ENCODE peak calls at places on chromosome 20, in nine cellular contexts. One of them, this sample, is unnamed. For H3K27me3, the result is how much of the 10 kb centered on the place peaks cover.

GRCh38 chr20:59939052-59939878 is 840 bp downstream of the PPP1R3D start:
- DNase-seq in H7: peak
- DNase-seq in CD4-positive, alpha-beta memory T cell: no peak
- DNase-seq in naive thymus-derived CD4-positive, alpha-beta T cell: no peak
- DNase-seq in adrenal gland: peak
- DNase-seq in cardiac muscle cell: no peak
- DNase-seq in Karpas-422: no peak
- DNase-seq in ovary: peak
- DNase-seq in tibial artery: no peak
- DNase-seq in this sample: peak

GRCh38 chr20:62929051-62929538 is 2.8 kb upstream of the DIDO1 start:
- DNase-seq in ovary: peak
- DNase-seq in naive thymus-derived CD4-positive, alpha-beta T cell: peak
- DNase-seq in CD4-positive, alpha-beta memory T cell: peak
- DNase-seq in cardiac muscle cell: peak
- DNase-seq in H7: peak
- DNase-seq in Karpas-422: peak
- DNase-seq in tibial artery: peak
- DNase-seq in adrenal gland: peak
- DNase-seq in this sample: peak

GRCh38 chr20:58453391-58453790 is 61.8 kb downstream of the APCDD1L start:
- DNase-seq in ovary: peak
- DNase-seq in Karpas-422: no peak
- DNase-seq in naive thymus-derived CD4-positive, alpha-beta T cell: no peak
- DNase-seq in cardiac muscle cell: no peak
- DNase-seq in H7: peak
- DNase-seq in CD4-positive, alpha-beta memory T cell: no peak
- DNase-seq in tibial artery: no peak
- DNase-seq in adrenal gland: no peak
- DNase-seq in this sample: peak

GRCh38 chr20:62361799-62362589 is 5.1 kb downstream of the LAMA5 start:
- DNase-seq in Karpas-422: no peak
- DNase-seq in adrenal gland: no peak
- DNase-seq in cardiac muscle cell: no peak
- DNase-seq in ovary: no peak
- DNase-seq in H7: peak
- DNase-seq in tibial artery: no peak
- DNase-seq in naive thymus-derived CD4-positive, alpha-beta T cell: no peak
- DNase-seq in CD4-positive, alpha-beta memory T cell: no peak
- DNase-seq in this sample: peak

GRCh38 chr20:59932616-59933295 is 681 bp downstream of the SYCP2 start:
- DNase-seq in CD4-positive, alpha-beta memory T cell: no peak
- DNase-seq in adrenal gland: no peak
- DNase-seq in H7: peak
- DNase-seq in ovary: no peak
- DNase-seq in naive thymus-derived CD4-positive, alpha-beta T cell: no peak
- DNase-seq in tibial artery: no peak
- DNase-seq in cardiac muscle cell: no peak
- DNase-seq in Karpas-422: no peak
- DNase-seq in this sample: no peak

GRCh38 chr20:61895016-61895415 is 170.7 kb downstream of the TAF4 start:
- DNase-seq in CD4-positive, alpha-beta memory T cell: no peak
- DNase-seq in Karpas-422: no peak
- DNase-seq in cardiac muscle cell: no peak
- DNase-seq in adrenal gland: no peak
- DNase-seq in naive thymus-derived CD4-positive, alpha-beta T cell: no peak
- DNase-seq in ovary: no peak
- DNase-seq in tibial artery: no peak
- DNase-seq in H7: no peak
- DNase-seq in this sample: no peak

GRCh38 chr20:17854307-17854903 is 114.2 kb downstream of the SNX5 start:
- DNase-seq in CD4-positive, alpha-beta memory T cell: no peak
- DNase-seq in tibial artery: peak
- DNase-seq in cardiac muscle cell: peak
- DNase-seq in naive thymus-derived CD4-positive, alpha-beta T cell: no peak
- DNase-seq in Karpas-422: no peak
- DNase-seq in adrenal gland: peak
- DNase-seq in H7: peak
- DNase-seq in ovary: peak
- DNase-seq in this sample: peak

GRCh38 chr20:53707341-53708102 is 113.9 kb upstream of the ZNF217 start:
- DNase-seq in CD4-positive, alpha-beta memory T cell: no peak
- DNase-seq in cardiac muscle cell: no peak
- DNase-seq in ovary: no peak
- DNase-seq in adrenal gland: no peak
- DNase-seq in H7: no peak
- DNase-seq in naive thymus-derived CD4-positive, alpha-beta T cell: no peak
- DNase-seq in tibial artery: no peak
- DNase-seq in Karpas-422: no peak
- DNase-seq in this sample: no peak

GRCh38 chr20:57106030-57106682 is 160.3 kb downstream of the BMP7 start:
- DNase-seq in ovary: no peak
- DNase-seq in naive thymus-derived CD4-positive, alpha-beta T cell: no peak
- DNase-seq in H7: peak
- DNase-seq in adrenal gland: no peak
- DNase-seq in CD4-positive, alpha-beta memory T cell: no peak
- DNase-seq in Karpas-422: peak
- DNase-seq in tibial artery: no peak
- DNase-seq in cardiac muscle cell: no peak
- DNase-seq in this sample: no peak

GRCh38 chr20:47927385-47927851 is 142.1 kb upstream of the SULF2 start:
- DNase-seq in Karpas-422: no peak
- DNase-seq in ovary: no peak
- DNase-seq in cardiac muscle cell: no peak
- DNase-seq in H7: no peak
- DNase-seq in tibial artery: no peak
- DNase-seq in naive thymus-derived CD4-positive, alpha-beta T cell: no peak
- DNase-seq in adrenal gland: peak
- DNase-seq in CD4-positive, alpha-beta memory T cell: no peak
- DNase-seq in this sample: no peak

GRCh38 chr20:43530321-43531090 is 23.0 kb downstream of the L3MBTL1 start:
- DNase-seq in CD4-positive, alpha-beta memory T cell: no peak
- DNase-seq in naive thymus-derived CD4-positive, alpha-beta T cell: no peak
- DNase-seq in tibial artery: no peak
- DNase-seq in cardiac muscle cell: no peak
- DNase-seq in adrenal gland: peak
- DNase-seq in Karpas-422: no peak
- DNase-seq in ovary: no peak
- DNase-seq in H7: no peak
- DNase-seq in this sample: no peak

GRCh38 chr20:44097521-44098255 is 89.3 kb downstream of the JPH2 start:
- DNase-seq in Karpas-422: no peak
- DNase-seq in H7: no peak
- DNase-seq in adrenal gland: no peak
- DNase-seq in tibial artery: no peak
- DNase-seq in ovary: no peak
- DNase-seq in cardiac muscle cell: peak
- DNase-seq in CD4-positive, alpha-beta memory T cell: no peak
- DNase-seq in naive thymus-derived CD4-positive, alpha-beta T cell: no peak
- DNase-seq in this sample: no peak

DNA sequence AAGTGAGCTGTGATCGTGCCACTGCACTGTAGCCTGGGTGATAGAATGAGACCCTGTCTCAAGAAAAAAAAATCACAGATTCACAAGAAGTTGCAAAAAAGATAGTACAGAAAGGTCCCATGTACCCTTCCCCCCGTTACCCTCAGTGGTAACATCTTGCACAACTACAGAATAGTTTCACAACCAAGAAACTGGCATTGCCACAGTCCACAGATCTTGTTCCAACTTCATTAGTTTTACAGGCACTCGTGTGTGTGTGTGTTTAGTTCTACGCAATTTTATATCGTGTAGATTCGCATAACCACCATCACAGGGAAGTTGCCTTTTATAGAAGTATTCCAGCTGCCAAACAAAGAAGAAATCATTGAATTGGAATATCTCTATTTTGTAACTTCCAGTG is 19.1 kb downstream of the SPATA2 start:
- DNase-seq in tibial artery: no peak
- DNase-seq in adrenal gland: no peak
- DNase-seq in ovary: no peak
- DNase-seq in cardiac muscle cell: no peak
- DNase-seq in naive thymus-derived CD4-positive, alpha-beta T cell: no peak
- DNase-seq in CD4-positive, alpha-beta memory T cell: no peak
- DNase-seq in H7: no peak
- DNase-seq in Karpas-422: no peak
- DNase-seq in this sample: no peak
- H3K27me3 ChIP-seq in tibial artery: under half
- H3K27me3 ChIP-seq in adrenal gland: under half
- H3K27me3 ChIP-seq in ovary: under half
- H3K27me3 ChIP-seq in cardiac muscle cell: under half
- H3K27me3 ChIP-seq in naive thymus-derived CD4-positive, alpha-beta T cell: under half
- H3K27me3 ChIP-seq in CD4-positive, alpha-beta memory T cell: under half
- H3K27me3 ChIP-seq in H7: under half
- H3K27me3 ChIP-seq in Karpas-422: under half
- H3K27me3 ChIP-seq in this sample: under half

GRCh38 chr20:1807394-1807793 is 87.8 kb upstream of the SIRPA start:
- DNase-seq in cardiac muscle cell: no peak
- DNase-seq in ovary: no peak
- DNase-seq in CD4-positive, alpha-beta memory T cell: no peak
- DNase-seq in Karpas-422: no peak
- DNase-seq in tibial artery: no peak
- DNase-seq in adrenal gland: no peak
- DNase-seq in H7: no peak
- DNase-seq in naive thymus-derived CD4-positive, alpha-beta T cell: no peak
- DNase-seq in this sample: peak
- H3K27me3 ChIP-seq in cardiac muscle cell: under half
- H3K27me3 ChIP-seq in ovary: under half
- H3K27me3 ChIP-seq in CD4-positive, alpha-beta memory T cell: under half
- H3K27me3 ChIP-seq in Karpas-422: under half
- H3K27me3 ChIP-seq in tibial artery: under half
- H3K27me3 ChIP-seq in adrenal gland: under half
- H3K27me3 ChIP-seq in H7: under half
- H3K27me3 ChIP-seq in naive thymus-derived CD4-positive, alpha-beta T cell: under half
- H3K27me3 ChIP-seq in this sample: under half

GRCh38 chr20:3228750-3229032 is 10.3 kb downstream of the SLC4A11 start:
- DNase-seq in H7: no peak
- DNase-seq in CD4-positive, alpha-beta memory T cell: no peak
- DNase-seq in cardiac muscle cell: no peak
- DNase-seq in Karpas-422: no peak
- DNase-seq in adrenal gland: no peak
- DNase-seq in naive thymus-derived CD4-positive, alpha-beta T cell: no peak
- DNase-seq in tibial artery: no peak
- DNase-seq in ovary: no peak
- DNase-seq in this sample: no peak

GRCh38 chr20:3227936-3228749 is 10.8 kb downstream of the SLC4A11 start:
- DNase-seq in naive thymus-derived CD4-positive, alpha-beta T cell: no peak
- DNase-seq in adrenal gland: no peak
- DNase-seq in cardiac muscle cell: no peak
- DNase-seq in Karpas-422: no peak
- DNase-seq in tibial artery: no peak
- DNase-seq in CD4-positive, alpha-beta memory T cell: no peak
- DNase-seq in H7: peak
- DNase-seq in ovary: no peak
- DNase-seq in this sample: no peak

GRCh38 chr20:3229158-3229557 is 9.8 kb downstream of the SLC4A11 start:
- DNase-seq in adrenal gland: no peak
- DNase-seq in tibial artery: no peak
- DNase-seq in CD4-positive, alpha-beta memory T cell: no peak
- DNase-seq in ovary: no peak
- DNase-seq in cardiac muscle cell: no peak
- DNase-seq in H7: no peak
- DNase-seq in naive thymus-derived CD4-positive, alpha-beta T cell: no peak
- DNase-seq in Karpas-422: no peak
- DNase-seq in this sample: no peak

GRCh38 chr20:3231116-3231515 is 7.9 kb downstream of the SLC4A11 start:
- DNase-seq in CD4-positive, alpha-beta memory T cell: no peak
- DNase-seq in naive thymus-derived CD4-positive, alpha-beta T cell: no peak
- DNase-seq in cardiac muscle cell: no peak
- DNase-seq in tibial artery: no peak
- DNase-seq in ovary: no peak
- DNase-seq in Karpas-422: no peak
- DNase-seq in H7: no peak
- DNase-seq in adrenal gland: no peak
- DNase-seq in this sample: no peak

GRCh38 chr20:3229798-3230197 is 9.2 kb downstream of the SLC4A11 start:
- DNase-seq in adrenal gland: no peak
- DNase-seq in CD4-positive, alpha-beta memory T cell: no peak
- DNase-seq in Karpas-422: no peak
- DNase-seq in cardiac muscle cell: no peak
- DNase-seq in H7: no peak
- DNase-seq in ovary: no peak
- DNase-seq in naive thymus-derived CD4-positive, alpha-beta T cell: no peak
- DNase-seq in tibial artery: no peak
- DNase-seq in this sample: no peak
- H3K27me3 ChIP-seq in adrenal gland: under half
- H3K27me3 ChIP-seq in CD4-positive, alpha-beta memory T cell: under half
- H3K27me3 ChIP-seq in Karpas-422: under half
- H3K27me3 ChIP-seq in cardiac muscle cell: under half
- H3K27me3 ChIP-seq in H7: under half
- H3K27me3 ChIP-seq in ovary: under half
- H3K27me3 ChIP-seq in naive thymus-derived CD4-positive, alpha-beta T cell: under half
- H3K27me3 ChIP-seq in tibial artery: under half
- H3K27me3 ChIP-seq in this sample: under half

GRCh38 chr20:10064611-10065010 is 29.8 kb downstream of the ANKEF1 start:
- DNase-seq in naive thymus-derived CD4-positive, alpha-beta T cell: no peak
- DNase-seq in tibial artery: no peak
- DNase-seq in H7: no peak
- DNase-seq in ovary: no peak
- DNase-seq in Karpas-422: no peak
- DNase-seq in cardiac muscle cell: no peak
- DNase-seq in CD4-positive, alpha-beta memory T cell: no peak
- DNase-seq in adrenal gland: no peak
- DNase-seq in this sample: no peak

GRCh38 chr20:10063482-10063881 is 28.7 kb downstream of the ANKEF1 start:
- DNase-seq in ovary: no peak
- DNase-seq in cardiac muscle cell: no peak
- DNase-seq in CD4-positive, alpha-beta memory T cell: no peak
- DNase-seq in adrenal gland: no peak
- DNase-seq in H7: no peak
- DNase-seq in Karpas-422: no peak
- DNase-seq in naive thymus-derived CD4-positive, alpha-beta T cell: no peak
- DNase-seq in tibial artery: no peak
- DNase-seq in this sample: no peak

GRCh38 chr20:10060223-10060622 is 25.4 kb downstream of the ANKEF1 start:
- DNase-seq in cardiac muscle cell: no peak
- DNase-seq in tibial artery: no peak
- DNase-seq in ovary: no peak
- DNase-seq in CD4-positive, alpha-beta memory T cell: no peak
- DNase-seq in naive thymus-derived CD4-positive, alpha-beta T cell: no peak
- DNase-seq in H7: no peak
- DNase-seq in Karpas-422: peak
- DNase-seq in adrenal gland: no peak
- DNase-seq in this sample: no peak

GRCh38 chr20:10061641-10062040 is 26.9 kb downstream of the ANKEF1 start:
- DNase-seq in Karpas-422: peak
- DNase-seq in adrenal gland: no peak
- DNase-seq in cardiac muscle cell: no peak
- DNase-seq in H7: no peak
- DNase-seq in tibial artery: no peak
- DNase-seq in naive thymus-derived CD4-positive, alpha-beta T cell: no peak
- DNase-seq in ovary: no peak
- DNase-seq in CD4-positive, alpha-beta memory T cell: no peak
- DNase-seq in this sample: no peak

DNA sequence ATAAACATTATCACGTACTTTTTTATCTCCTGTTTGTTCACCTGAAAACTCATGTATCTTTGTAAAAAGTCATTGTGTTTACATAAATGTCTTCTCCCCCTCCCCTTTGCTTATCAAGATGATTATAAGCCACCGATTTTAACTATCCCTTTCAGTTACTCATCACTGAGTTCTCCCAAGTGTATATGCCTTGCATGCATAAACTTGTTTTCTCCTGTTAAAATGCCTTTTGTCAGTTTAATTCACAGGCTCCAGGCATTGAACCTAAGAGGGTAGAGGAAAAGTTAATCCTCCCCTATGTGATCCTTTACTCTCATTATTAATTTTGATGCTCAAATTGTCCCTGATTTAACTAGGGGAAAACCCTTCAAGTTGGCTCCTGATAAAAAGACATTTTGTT is 24.2 kb downstream of the ANKEF1 start:
- DNase-seq in H7: no peak
- DNase-seq in cardiac muscle cell: no peak
- DNase-seq in adrenal gland: no peak
- DNase-seq in CD4-positive, alpha-beta memory T cell: no peak
- DNase-seq in naive thymus-derived CD4-positive, alpha-beta T cell: no peak
- DNase-seq in ovary: no peak
- DNase-seq in tibial artery: no peak
- DNase-seq in Karpas-422: no peak
- DNase-seq in this sample: no peak
- H3K27me3 ChIP-seq in H7: under half
- H3K27me3 ChIP-seq in cardiac muscle cell: under half
- H3K27me3 ChIP-seq in adrenal gland: under half
- H3K27me3 ChIP-seq in CD4-positive, alpha-beta memory T cell: under half
- H3K27me3 ChIP-seq in naive thymus-derived CD4-positive, alpha-beta T cell: under half
- H3K27me3 ChIP-seq in ovary: under half
- H3K27me3 ChIP-seq in tibial artery: under half
- H3K27me3 ChIP-seq in Karpas-422: under half
- H3K27me3 ChIP-seq in this sample: under half